ENCODE peak calls at places on chromosomes 3 and 15, in nine cellular contexts. R is CD8-positive, alpha-beta T cell; L is right cardiac atrium; X is transverse colon; V is spleen; N is neural progenitor cell; M is CD8-positive, alpha-beta memory T cell; I is bronchial epithelial cell; K is BE2C. B is an unnamed sample.
A peak's percentile ranks its signal among the peaks of the same experiment; 100 is the strongest.

GRCh38 chr3:168545591-168545990 is 449.9 kb upstream of the GOLIM4 start:
- DNase-seq in R (no peak), L (peak; percentile 50), X (no peak), V (peak; percentile 60), N (peak; percentile 8), M (no peak), I (no peak), K (no peak), B (no peak)

GRCh38 chr15:40511093-40511471 is 40.3 kb downstream of the CHST14 start:
- DNase-seq in R (no peak), L (no peak), X (peak; percentile 11), V (peak; percentile 77), N (no peak), M (peak; percentile 59), I (no peak), K (no peak), B (no peak)

GRCh38 chr3:146974001-146974400 is 368.9 kb upstream of the PLSCR5 start:
- DNase-seq in R (no peak), L (no peak), X (no peak), V (no peak), N (no peak), M (no peak), I (no peak), K (no peak), B (no peak)

GRCh38 chr3:184553385-184553784 is 8.2 kb upstream of the EPHB3 start:
- DNase-seq in R (no peak), L (no peak), X (no peak), V (peak; percentile 12), N (no peak), M (no peak), I (no peak), K (no peak), B (no peak)

GRCh38 chr3:58260733-58261132 is 23.1 kb downstream of the ABHD6 start:
- DNase-seq in R (no peak), L (peak; percentile 56), X (no peak), V (no peak), N (no peak), M (no peak), I (no peak), K (no peak), B (no peak)

GRCh38 chr3:130316164-130316563 is 29.3 kb upstream of the COL6A5 start:
- DNase-seq in R (no peak), L (no peak), X (peak; percentile 10), V (no peak), N (no peak), M (no peak), I (no peak), K (no peak), B (peak; percentile 46)

GRCh38 chr3:129793947-129794318 is 99.6 kb downstream of the TMCC1 start:
- DNase-seq in R (no peak), L (peak; percentile 51), X (no peak), V (no peak), N (peak; percentile 79), M (peak; percentile 1), I (no peak), K (peak; percentile 27), B (no peak)

GRCh38 chr3:45778761-45779201 is 17.6 kb downstream of the SLC6A20 start:
- DNase-seq in R (no peak), L (no peak), X (no peak), V (no peak), N (no peak), M (no peak), I (no peak), K (no peak), B (no peak)

GRCh38 chr3:126704494-126705214 is 614 bp downstream of the CHCHD6 start:
- DNase-seq in R (no peak), L (peak; percentile 57), X (no peak), V (no peak), N (peak; percentile 40), M (no peak), I (no peak), K (no peak), B (no peak)

GRCh38 chr3:60017631-60018030 is 967.8 kb upstream of the CFAP20DC start:
- DNase-seq in R (peak; percentile 62), L (no peak), X (no peak), V (no peak), N (no peak), M (peak; percentile 57), I (peak; percentile 68), K (no peak), B (no peak)

GRCh38 chr3:111769965-111770364 is 89.1 kb upstream of the PHLDB2 start:
- DNase-seq in R (no peak), L (no peak), X (no peak), V (no peak), N (no peak), M (no peak), I (no peak), K (no peak), B (no peak)

GRCh38 chr3:134239538-134239937 is 11.1 kb downstream of the RYK start:
- DNase-seq in R (no peak), L (no peak), X (no peak), V (no peak), N (no peak), M (no peak), I (peak; percentile 67), K (no peak), B (no peak)

GRCh38 chr3:114597012-114597411 is 303.2 kb downstream of the TIGIT start:
- DNase-seq in R (no peak), L (no peak), X (no peak), V (no peak), N (no peak), M (no peak), I (no peak), K (no peak), B (no peak)

GRCh38 chr3:108474581-108474980 is 35.8 kb downstream of the MYH15 start:
- DNase-seq in R (no peak), L (no peak), X (no peak), V (no peak), N (no peak), M (no peak), I (no peak), K (no peak), B (no peak)

GRCh38 chr3:42067324-42067723 is 23.8 kb upstream of the TRAK1 start:
- DNase-seq in R (no peak), L (no peak), X (no peak), V (no peak), N (no peak), M (no peak), I (peak; percentile 39), K (no peak), B (no peak)

GRCh38 chr15:73386238-73386637 is 17.5 kb upstream of the HCN4 start:
- DNase-seq in R (no peak), L (no peak), X (no peak), V (peak; percentile 23), N (no peak), M (no peak), I (no peak), K (no peak), B (no peak)

GRCh38 chr3:139675327-139675726 is 2.4 kb downstream of the NMNAT3 start:
- DNase-seq in R (no peak), L (no peak), X (no peak), V (no peak), N (peak; percentile 48), M (no peak), I (no peak), K (no peak), B (no peak)
- H3K27me3 ChIP-seq in R (no peaks in the 10 kb centered on the region), L (no peaks in the 10 kb centered on the region), X (no peaks in the 10 kb centered on the region), V (no peaks in the 10 kb centered on the region), N (peaks cover 24% of the 10 kb centered on the region), M (no peaks in the 10 kb centered on the region), I (no peaks in the 10 kb centered on the region), K (no peaks in the 10 kb centered on the region), B (no peaks in the 10 kb centered on the region)

GRCh38 chr3:135348698-135349097 is 553.6 kb downstream of the EPHB1 start:
- DNase-seq in R (no peak), L (no peak), X (no peak), V (no peak), N (no peak), M (no peak), I (no peak), K (no peak), B (no peak)
- H3K27me3 ChIP-seq in R (no peaks in the 10 kb centered on the region), L (no peaks in the 10 kb centered on the region), X (no peaks in the 10 kb centered on the region), V (no peaks in the 10 kb centered on the region), N (no peaks in the 10 kb centered on the region), M (no peaks in the 10 kb centered on the region), I (no peaks in the 10 kb centered on the region), K (no peaks in the 10 kb centered on the region), B (no peaks in the 10 kb centered on the region)

GRCh38 chr15:33701304-33701696 is 267.0 kb upstream of the CHRM5 start:
- DNase-seq in R (no peak), L (peak; percentile 16), X (no peak), V (no peak), N (no peak), M (no peak), I (no peak), K (no peak), B (no peak)

GRCh38 chr15:33700695-33701303 is 267.5 kb upstream of the CHRM5 start:
- DNase-seq in R (peak; percentile 69), L (peak; percentile 87), X (peak; percentile 53), V (no peak), N (peak; percentile 82), M (peak; percentile 39), I (peak; percentile 71), K (peak; percentile 73), B (peak; percentile 60)

GRCh38 chr15:33699691-33700447 is 268.4 kb upstream of the CHRM5 start:
- DNase-seq in R (no peak), L (no peak), X (no peak), V (no peak), N (peak; percentile 34), M (no peak), I (peak; percentile 38), K (no peak), B (no peak)

GRCh38 chr15:33698128-33698527 is 270.2 kb upstream of the CHRM5 start:
- DNase-seq in R (no peak), L (no peak), X (no peak), V (no peak), N (peak; percentile 12), M (no peak), I (no peak), K (no peak), B (no peak)

GRCh38 chr15:33699145-33699544 is 269.2 kb upstream of the CHRM5 start:
- DNase-seq in R (no peak), L (no peak), X (no peak), V (no peak), N (no peak), M (no peak), I (no peak), K (no peak), B (no peak)
- H3K27me3 ChIP-seq in R (no peaks in the 10 kb centered on the region), L (no peaks in the 10 kb centered on the region), X (no peaks in the 10 kb centered on the region), V (no peaks in the 10 kb centered on the region), N (no peaks in the 10 kb centered on the region), M (no peaks in the 10 kb centered on the region), I (peaks cover 3% of the 10 kb centered on the region), K (no peaks in the 10 kb centered on the region), B (no peaks in the 10 kb centered on the region)

GRCh38 chr3:72255736-72256559 is 471.0 kb upstream of the PROK2 start:
- DNase-seq in R (peak; percentile 57), L (peak; percentile 68), X (peak; percentile 86), V (peak; percentile 81), N (no peak), M (peak; percentile 34), I (peak; percentile 52), K (peak; percentile 78), B (peak; percentile 62)
- H3K27me3 ChIP-seq in R (no peaks in the 10 kb centered on the region), L (no peaks in the 10 kb centered on the region), X (no peaks in the 10 kb centered on the region), V (no peaks in the 10 kb centered on the region), N (no peaks in the 10 kb centered on the region), M (no peaks in the 10 kb centered on the region), I (peaks cover 14% of the 10 kb centered on the region), K (no peaks in the 10 kb centered on the region), B (no peaks in the 10 kb centered on the region)

DNA sequence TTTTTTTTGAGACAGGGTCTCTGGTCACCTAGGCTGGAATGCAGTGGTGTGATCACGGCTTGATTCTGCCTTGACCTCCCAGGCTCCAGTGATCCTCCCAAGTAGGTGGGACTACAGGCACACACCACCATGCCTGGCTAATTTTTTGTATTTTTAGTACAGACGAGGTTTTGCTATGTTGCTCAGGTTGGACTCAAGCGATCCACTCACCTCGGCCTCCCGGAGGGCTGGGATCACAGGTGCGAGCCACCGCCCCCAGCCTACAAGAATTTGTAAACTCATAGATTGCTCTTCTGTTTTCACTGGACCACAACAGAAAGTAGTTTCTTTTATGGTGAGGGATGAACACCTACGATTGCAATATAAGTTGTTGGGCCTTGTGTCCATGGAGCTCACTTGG is 7.4 kb downstream of the IGF1R start:
- DNase-seq in R (no peak), L (no peak), X (no peak), V (no peak), N (no peak), M (no peak), I (no peak), K (no peak), B (no peak)
- H3K27me3 ChIP-seq in R (no peaks in the 10 kb centered on the region), L (no peaks in the 10 kb centered on the region), X (no peaks in the 10 kb centered on the region), V (no peaks in the 10 kb centered on the region), N (no peaks in the 10 kb centered on the region), M (peaks cover 3% of the 10 kb centered on the region), I (no peaks in the 10 kb centered on the region), K (no peaks in the 10 kb centered on the region), B (no peaks in the 10 kb centered on the region)